ENCODE peak calls at places on chromosomes 5 and 9, in eight cellular contexts. Q is stimulated activated CD8-positive, alpha-beta memory T cell treated with anti-CD3 and anti-CD28 coated beads, Interleukin-2, amount 100 ng/mL, for 1 hour; X is NCI-H524 treated with DMSO at 0.1 percent for 48 hours; B is occipital lobe; P is HTR-8/SVneo; A is dorsolateral prefrontal cortex; F is PC-9; C is cardiac muscle cell. I is an unnamed sample.

GRCh38 chr9:114372971-114373591 is 14.7 kb downstream of the AKNA start:
- DNase-seq in Q (peak; percentile 66), X (peak; percentile 21), B (no peak), F (no peak), C (no peak), A (no peak), P (no peak), I (no peak)

GRCh38 chr5:68415177-68416085 is 199.9 kb downstream of the PIK3R1 start:
- DNase-seq in Q (no peak), X (no peak), A (no peak), F (no peak), P (no peak), C (no peak), B (no peak), I (no peak)

GRCh38 chr5:133359861-133360260 is 252.5 kb downstream of the FSTL4 start:
- DNase-seq in F (no peak), Q (no peak), P (no peak), X (no peak), A (no peak), B (no peak), C (no peak), I (no peak)

GRCh38 chr5:3590253-3590966 is 5.2 kb upstream of the IRX1 start:
- DNase-seq in F (no peak), X (no peak), C (no peak), Q (no peak), P (no peak), B (no peak), A (no peak), I (no peak)

GRCh38 chr5:169637085-169637855 is at the start of gene DOCK2:
- DNase-seq in Q (peak; percentile 29), F (no peak), C (no peak), X (no peak), P (no peak), A (no peak), B (no peak), I (no peak)

GRCh38 chr5:159163027-159163699 is 46.2 kb downstream of the RNF145 start:
- DNase-seq in C (no peak), Q (no peak), X (no peak), B (no peak), F (no peak), P (peak; percentile 47), A (no peak), I (no peak)

GRCh38 chr5:146878471-146879172 is at the start of gene PPP2R2B:
- DNase-seq in C (peak; percentile 62), A (peak; percentile 45), P (peak; percentile 48), Q (no peak), X (peak; percentile 30), B (peak; percentile 71), F (no peak), I (no peak)

GRCh38 chr5:108315829-108316228 is 66.1 kb downstream of the FBXL17 start:
- DNase-seq in F (no peak), B (no peak), Q (no peak), A (no peak), C (no peak), X (no peak), P (no peak), I (no peak)

GRCh38 chr9:130186839-130187522 is 14.8 kb downstream of the NCS1 start:
- DNase-seq in P (peak; percentile 81), B (no peak), C (peak; percentile 48), A (no peak), Q (no peak), F (peak; percentile 86), X (no peak), I (no peak)

GRCh38 chr5:34047147-34047546 is 4.1 kb upstream of the C1QTNF3 start:
- DNase-seq in F (no peak), X (no peak), P (no peak), Q (no peak), A (no peak), B (no peak), C (no peak), I (no peak)

GRCh38 chr9:123111977-123112869 is 78.8 kb downstream of the GPR21 start:
- DNase-seq in C (no peak), P (no peak), Q (no peak), X (no peak), A (no peak), B (no peak), F (no peak), I (no peak)

GRCh38 chr5:179731791-179732411 is 721 bp upstream of the MAML1 start:
- DNase-seq in Q (no peak), P (no peak), A (peak; percentile 49), F (peak; percentile 48), X (no peak), B (no peak), C (no peak), I (no peak)

GRCh38 chr5:139642213-139642612 is 5.9 kb upstream of the CXXC5 start:
- DNase-seq in P (no peak), C (no peak), Q (no peak), X (no peak), F (no peak), A (no peak), B (no peak), I (no peak)

GRCh38 chr5:55737793-55738192 is at the start of gene DDX4:
- DNase-seq in Q (no peak), F (no peak), X (no peak), P (no peak), B (no peak), A (no peak), C (no peak), I (no peak)

GRCh38 chr9:38061326-38061947 is 7.6 kb downstream of the SHB start:
- DNase-seq in C (no peak), X (no peak), Q (no peak), P (no peak), F (no peak), B (no peak), A (no peak), I (no peak)

GRCh38 chr5:139669681-139670368 is 21.7 kb downstream of the CXXC5 start:
- DNase-seq in Q (no peak), X (no peak), B (peak; percentile 39), P (no peak), F (no peak), A (no peak), C (peak; percentile 74), I (no peak)

GRCh38 chr9:134569626-134570025 is 72.0 kb upstream of the COL5A1 start:
- DNase-seq in P (no peak), X (no peak), A (peak; percentile 18), C (no peak), F (no peak), B (no peak), Q (no peak), I (peak; percentile 32)

GRCh38 chr5:167642779-167643517 is 648.5 kb upstream of the WWC1 start:
- DNase-seq in P (peak; percentile 46), C (no peak), B (no peak), F (no peak), X (no peak), Q (no peak), A (no peak), I (no peak)

I was measured in vagina.